ENCODE peak calls at places on chromosome 21, in eight cellular contexts. Z is CD4-positive, alpha-beta T cell; X is tibial nerve; Q is H9; J is neuronal stem cell; E is caudate nucleus; K is heart left ventricle; G is uterus. A is an unnamed sample.

GRCh38 chr21:28893687-28894086 is 99.0 kb downstream of the LTN1 start:
- DNase-seq in Z (no peak), X (no peak), Q (no peak), J (no peak), E (no peak), K (no peak), G (no peak), A (no peak)

GRCh38 chr21:46604975-46605758 is at the start of gene S100B:
- DNase-seq in Z (no peak), X (no peak), Q (peak; percentile 59), J (no peak), E (peak; percentile 93), K (no peak), G (no peak), A (peak; percentile 80)

GRCh38 chr21:46168238-46168637 is 12.9 kb upstream of the FTCD start:
- DNase-seq in Z (no peak), X (no peak), Q (peak; percentile 21), J (no peak), E (no peak), K (no peak), G (no peak), A (no peak)

GRCh38 chr21:21801921-21802320 is 803.7 kb downstream of the NCAM2 start:
- DNase-seq in Z (no peak), X (no peak), Q (no peak), J (no peak), E (no peak), K (no peak), G (no peak), A (no peak)

GRCh38 chr21:22490044-22490443 is 1491.8 kb downstream of the NCAM2 start:
- DNase-seq in Z (no peak), X (no peak), Q (no peak), J (no peak), E (no peak), K (no peak), G (no peak), A (no peak)

GRCh38 chr21:39840373-39841097 is 26.7 kb upstream of the PCP4 start:
- DNase-seq in Z (no peak), X (no peak), Q (no peak), J (no peak), E (no peak), K (no peak), G (no peak), A (no peak)

GRCh38 chr21:27570306-27570868 is 603.5 kb upstream of the ADAMTS5 start:
- DNase-seq in Z (no peak), X (peak; percentile 69), Q (no peak), J (no peak), E (no peak), K (peak; percentile 63), G (peak; percentile 42), A (no peak)

GRCh38 chr21:45560106-45561021 is 18.1 kb upstream of the SLC19A1 start:
- DNase-seq in Z (no peak), X (no peak), Q (no peak), J (no peak), E (no peak), K (no peak), G (peak; percentile 7), A (no peak)

GRCh38 chr21:26961704-26962103 is 5.2 kb downstream of the ADAMTS5 start:
- DNase-seq in Z (no peak), X (no peak), Q (peak; percentile 51), J (no peak), E (no peak), K (no peak), G (peak; percentile 23), A (no peak)

GRCh38 chr21:46355161-46356004 is 31.4 kb downstream of the PCNT start:
- DNase-seq in Z (no peak), X (no peak), Q (no peak), J (no peak), E (peak; percentile 56), K (no peak), G (no peak), A (no peak)

GRCh38 chr21:30434033-30434631 is 4.1 kb downstream of the KRTAP13-4 start:
- DNase-seq in Z (no peak), X (peak; percentile 13), Q (peak; percentile 76), J (peak; percentile 11), E (no peak), K (peak; percentile 7), G (no peak), A (no peak)

DNA sequence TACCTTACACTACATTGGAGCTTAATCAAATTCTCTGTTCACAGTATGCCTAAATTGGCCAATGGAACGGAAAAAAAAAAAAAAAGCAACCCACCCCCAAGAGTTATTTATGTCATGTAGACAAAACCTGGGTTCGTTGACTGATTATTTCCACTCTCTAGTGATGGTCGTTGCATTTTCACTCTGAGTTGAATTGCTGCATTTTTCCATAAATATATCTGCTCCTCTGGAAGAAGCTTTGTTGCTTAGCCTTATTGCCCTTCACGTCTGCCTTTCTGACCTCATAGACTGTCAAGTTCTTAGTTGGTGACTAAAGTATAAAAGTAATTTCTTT is 90.2 kb upstream of the RUNX1 start:
- DNase-seq in Z (no peak), X (no peak), Q (no peak), J (no peak), E (no peak), K (no peak), G (no peak), A (no peak)
- H3K27ac ChIP-seq in Z (no peak overlapping the region), X (no peak overlapping the region), Q (no peak overlapping the region), J (no peak overlapping the region), E (no peak overlapping the region), K (no peak overlapping the region), G (no peak overlapping the region), A (no peak overlapping the region)

GRCh38 chr21:43907751-43908150 is 42.7 kb downstream of the AGPAT3 start:
- DNase-seq in Z (no peak), X (no peak), Q (no peak), J (no peak), E (no peak), K (no peak), G (no peak), A (no peak)
- H3K27ac ChIP-seq in Z (no peak overlapping the region), X (no peak overlapping the region), Q (no peak overlapping the region), J (no peak overlapping the region), E (no peak overlapping the region), K (no peak overlapping the region), G (no peak overlapping the region), A (no peak overlapping the region)

DNA sequence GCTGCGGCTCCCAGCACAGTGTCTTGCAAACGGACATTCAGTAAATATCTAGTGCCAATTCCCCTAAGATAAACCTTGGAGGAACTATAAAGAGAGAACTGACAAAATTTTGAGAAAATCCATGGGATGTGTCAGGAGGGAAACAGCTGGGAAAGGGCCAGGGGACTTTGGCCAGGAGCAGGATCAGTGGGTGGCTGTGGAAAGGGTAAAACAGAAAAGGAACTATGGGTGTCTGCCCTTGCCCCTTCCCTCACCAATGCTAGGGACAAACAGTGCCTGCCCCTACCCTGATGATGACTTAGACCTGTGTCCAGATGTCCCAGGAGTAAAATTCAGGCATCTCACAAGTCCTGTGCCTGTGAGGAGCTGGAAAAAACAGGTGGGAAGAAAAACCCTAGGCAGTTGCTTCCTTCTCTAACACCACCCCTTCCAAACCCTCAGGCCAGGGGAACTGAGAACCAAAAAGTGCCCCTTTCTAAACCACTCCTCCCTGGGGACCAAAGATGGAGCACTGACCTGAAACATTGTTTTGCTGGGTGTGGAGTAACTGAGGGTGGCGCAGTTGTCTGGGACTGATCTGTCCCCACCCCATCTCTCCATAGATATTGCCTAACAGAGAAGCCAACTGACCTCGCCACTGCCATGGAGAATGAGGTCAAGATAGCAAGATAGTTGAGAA is 22.1 kb upstream of the IFNAR2 start:
- DNase-seq in Z (no peak), X (no peak), Q (no peak), J (no peak), E (no peak), K (no peak), G (no peak), A (no peak)
- H3K27ac ChIP-seq in Z (no peak overlapping the region), X (no peak overlapping the region), Q (no peak overlapping the region), J (no peak overlapping the region), E (no peak overlapping the region), K (no peak overlapping the region), G (no peak overlapping the region), A (no peak overlapping the region)

GRCh38 chr21:41953249-41953830 is 478 bp downstream of the C2CD2 start:
- DNase-seq in Z (no peak), X (no peak), Q (no peak), J (no peak), E (no peak), K (no peak), G (peak; percentile 35), A (no peak)

GRCh38 chr21:41953831-41954653 is at the start of gene C2CD2:
- DNase-seq in Z (no peak), X (no peak), Q (peak; percentile 80), J (peak; percentile 42), E (peak; percentile 38), K (peak; percentile 80), G (peak; percentile 75), A (no peak)

GRCh38 chr21:41951876-41952567 is 1.8 kb downstream of the C2CD2 start:
- DNase-seq in Z (no peak), X (no peak), Q (no peak), J (no peak), E (no peak), K (no peak), G (no peak), A (no peak)

GRCh38 chr21:41950941-41951408 is 2.8 kb downstream of the C2CD2 start:
- DNase-seq in Z (no peak), X (no peak), Q (peak; percentile 51), J (no peak), E (no peak), K (no peak), G (no peak), A (no peak)

GRCh38 chr21:41952568-41953248 is 1.1 kb downstream of the C2CD2 start:
- DNase-seq in Z (no peak), X (no peak), Q (no peak), J (no peak), E (no peak), K (no peak), G (no peak), A (no peak)
- H3K27ac ChIP-seq in Z (no peak overlapping the region), X (peak overlapping the region; percentile 70), Q (no peak overlapping the region), J (no peak overlapping the region), E (peak overlapping the region; percentile 33), K (peak overlapping the region; percentile 41), G (peak overlapping the region; percentile 81), A (peak overlapping the region; percentile 33)